ENCODE peak calls at places on chromosomes 3 and 15, in ten cellular contexts. Y is neural crest cell, T is lower leg skin, Z is A549, C is prostate gland, S is progenitor cell of endocrine pancreas, X is GM12864, J is Calu3, W is lung, H is breast epithelium. A is an unnamed sample.

GRCh38 chr3:61877359-61877770 is 316.0 kb downstream of the PTPRG start:
- DNase-seq in Y (no peak), W (no peak), Z (no peak), C (no peak), H (no peak), T (no peak), X (no peak), J (peak; percentile 1), S (no peak), A (peak; percentile 39)

GRCh38 chr3:197241173-197241572 is 57.2 kb downstream of the DLG1 start:
- DNase-seq in S (no peak), X (no peak), W (no peak), J (no peak), Y (no peak), C (no peak), T (no peak), H (no peak), Z (no peak), A (no peak)

GRCh38 chr15:25175033-25175788 is 220.4 kb downstream of the SNRPN start:
- DNase-seq in W (peak; percentile 24), Y (no peak), S (peak; percentile 7), X (no peak), Z (no peak), J (no peak), H (peak; percentile 25), T (peak; percentile 42), C (no peak), A (no peak)

GRCh38 chr15:84108725-84109124 is 126.8 kb upstream of the GOLGA6L4 start:
- DNase-seq in Y (no peak), X (no peak), H (no peak), C (no peak), T (no peak), S (no peak), J (no peak), W (no peak), Z (peak; percentile 26), A (no peak)

GRCh38 chr15:54410481-54410880 is 432.2 kb downstream of the UNC13C start:
- DNase-seq in Y (no peak), J (no peak), S (no peak), Z (no peak), X (no peak), H (no peak), T (no peak), W (no peak), C (no peak), A (no peak)

GRCh38 chr3:101574388-101575156 is 592 bp downstream of the PCNP start:
- DNase-seq in W (peak; percentile 65), X (no peak), C (peak; percentile 46), H (peak; percentile 59), Z (peak; percentile 68), T (peak; percentile 89), S (no peak), J (no peak), Y (peak; percentile 38), A (no peak)

GRCh38 chr3:39290255-39290654 is 10.4 kb upstream of the CX3CR1 start:
- DNase-seq in Z (no peak), S (no peak), W (no peak), T (no peak), H (no peak), C (no peak), Y (no peak), J (no peak), X (no peak), A (no peak)

GRCh38 chr15:20106026-20106425 is 435.6 kb downstream of the GOLGA6L6 start:
- DNase-seq in J (no peak), H (peak; percentile 56), C (no peak), Y (no peak), Z (no peak), W (no peak), S (no peak), X (no peak), T (peak; percentile 86), A (no peak)

GRCh38 chr3:38843898-38844297 is 27.9 kb upstream of the SCN10A start:
- DNase-seq in J (peak; percentile 37), X (no peak), T (no peak), W (no peak), H (no peak), C (no peak), Z (peak; percentile 46), S (no peak), Y (no peak), A (no peak)

GRCh38 chr3:43285644-43286043 is 696 bp upstream of the SNRK start:
- DNase-seq in C (no peak), J (no peak), H (no peak), S (no peak), Y (no peak), W (no peak), Z (no peak), X (no peak), T (no peak), A (no peak)

GRCh38 chr15:39934415-39935044 is 615 bp downstream of the EIF2AK4 start:
- DNase-seq in W (no peak), T (no peak), Y (peak; percentile 5), Z (no peak), J (no peak), H (no peak), S (no peak), C (no peak), X (no peak), A (no peak)

GRCh38 chr15:41921167-41921566 is 27.3 kb upstream of the SPTBN5 start:
- DNase-seq in T (no peak), X (no peak), H (peak; percentile 36), C (no peak), Y (no peak), Z (no peak), S (no peak), W (no peak), J (no peak), A (no peak)

GRCh38 chr15:71545223-71545760 is 265.1 kb upstream of the NR2E3 start:
- DNase-seq in W (no peak), X (no peak), Z (no peak), T (no peak), C (no peak), H (no peak), J (no peak), S (no peak), Y (no peak), A (no peak)

GRCh38 chr3:16425398-16426057 is 88.0 kb downstream of the RFTN1 start:
- DNase-seq in X (no peak), Z (no peak), W (no peak), T (no peak), S (no peak), J (no peak), Y (no peak), H (no peak), C (no peak), A (no peak)

GRCh38 chr15:39235084-39235795 is 345.6 kb upstream of the THBS1 start:
- DNase-seq in W (no peak), T (no peak), S (no peak), H (no peak), C (no peak), Y (no peak), Z (no peak), J (no peak), X (no peak), A (no peak)

GRCh38 chr15:78174398-78174797 is 25.2 kb downstream of the IDH3A start:
- DNase-seq in S (no peak), C (no peak), X (no peak), Y (no peak), T (peak; percentile 68), Z (no peak), W (no peak), J (no peak), H (no peak), A (peak; percentile 13)

GRCh38 chr3:187958432-187959003 is 195.4 kb upstream of the LPP start:
- DNase-seq in C (no peak), Y (no peak), H (no peak), X (no peak), Z (no peak), S (no peak), J (no peak), T (no peak), W (no peak), A (no peak)

GRCh38 chr3:40129510-40129909 is 180.0 kb upstream of the EIF1B start:
- DNase-seq in H (no peak), Z (no peak), T (no peak), Y (no peak), W (no peak), J (no peak), S (no peak), C (no peak), X (no peak), A (no peak)

GRCh38 chr3:14159426-14159825 is 19.0 kb downstream of the XPC start:
- DNase-seq in W (no peak), X (no peak), T (no peak), Z (no peak), J (no peak), Y (no peak), H (no peak), S (no peak), C (no peak), A (no peak)

GRCh38 chr15:88802250-88802990 is 816 bp upstream of the ACAN start:
- DNase-seq in C (no peak), X (no peak), J (no peak), W (no peak), S (no peak), Z (no peak), Y (no peak), T (peak; percentile 48), H (no peak), A (no peak)
- TF ChIP-seq CTCF in C (no peak), X (no peak), J (no peak), W (no peak), S (no peak), Z (no peak), Y (no peak), T (no peak), H (no peak), A (no peak)

DNA sequence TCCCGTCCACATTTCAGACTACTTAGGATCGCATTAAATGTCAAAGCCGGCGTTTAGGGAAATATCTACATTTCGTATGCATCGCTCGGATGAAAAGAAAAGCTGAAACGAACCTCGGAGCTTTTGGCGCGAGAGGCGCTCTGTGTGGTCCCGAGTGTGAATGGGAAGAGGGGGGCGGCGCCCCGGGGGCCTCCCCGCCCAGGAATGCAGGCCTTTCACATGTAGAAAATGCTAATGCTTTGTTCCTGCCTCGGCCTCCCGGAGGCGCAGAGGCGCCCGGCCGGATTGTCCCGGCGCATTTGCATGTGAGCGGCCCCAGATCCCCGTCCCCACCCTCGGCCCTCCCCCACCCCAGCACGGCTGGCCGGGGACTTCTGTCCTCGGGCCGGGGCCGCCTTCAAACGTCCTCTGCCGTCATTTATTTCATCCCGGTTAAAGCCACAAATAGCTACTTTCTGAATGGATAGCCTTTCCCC is 37.0 kb upstream of the TRIM71 start:
- DNase-seq in W (peak; percentile 51), X (no peak), S (peak; percentile 75), J (peak; percentile 68), Y (peak; percentile 83), Z (peak; percentile 65), H (no peak), T (peak; percentile 84), C (peak; percentile 8), A (peak; percentile 55)
- TF ChIP-seq CTCF in W (no peak), X (peak; percentile 11), S (peak; percentile 39), J (no peak), Y (peak; percentile 12), Z (no peak), H (no peak), T (no peak), C (no peak), A (no peak)

GRCh38 chr3:174125267-174125844 is 727.8 kb downstream of the NLGN1 start:
- DNase-seq in Z (no peak), X (no peak), T (no peak), J (peak; percentile 45), W (no peak), S (no peak), H (no peak), C (no peak), Y (peak; percentile 6), A (no peak)
- TF ChIP-seq CTCF in Z (no peak), X (no peak), T (no peak), J (peak; percentile 80), W (no peak), S (peak; percentile 68), H (no peak), C (no peak), Y (peak; percentile 68), A (peak; percentile 26)

GRCh38 chr3:52845691-52846426 is 11.0 kb upstream of the MUSTN1 start:
- DNase-seq in Y (no peak), T (no peak), Z (no peak), W (no peak), C (no peak), S (no peak), J (no peak), H (no peak), X (no peak), A (no peak)
- TF ChIP-seq CTCF in Y (peak; percentile 50), T (no peak), Z (no peak), W (no peak), C (no peak), S (peak; percentile 42), J (peak; percentile 14), H (no peak), X (peak; percentile 54), A (peak; percentile 33)

A was measured in GM10248.